ENCODE peak calls at places on chromosome 11, in ten cellular contexts. B is HFF-Myc, Q is cardiac fibroblast, G is Panc1, V is AG09309, L is Peyer's patch, I is neural progenitor cell, E is right atrium auricular region, O is body of pancreas, J is lung. A is an unnamed sample.

GRCh38 chr11:57668467-57668890 is 565 bp downstream of the ZDHHC5 start:
- DNase-seq in B (no peak), Q (no peak), G (no peak), V (no peak), L (no peak), I (no peak), E (no peak), O (no peak), J (no peak), A (peak; percentile 47)

GRCh38 chr11:2437516-2437915 is 6.8 kb downstream of the TRPM5 start:
- DNase-seq in B (no peak), Q (no peak), G (no peak), V (no peak), L (peak; percentile 18), I (no peak), E (no peak), O (no peak), J (no peak), A (no peak)

GRCh38 chr11:29280452-29280851 is 736.4 kb downstream of the KCNA4 start:
- DNase-seq in B (no peak), Q (peak; percentile 67), G (no peak), V (no peak), L (no peak), I (no peak), E (no peak), O (no peak), J (no peak), A (peak; percentile 44)

GRCh38 chr11:8011981-8012444 is 24.9 kb downstream of the EIF3F start:
- DNase-seq in B (no peak), Q (peak; percentile 86), G (no peak), V (peak; percentile 92), L (no peak), I (no peak), E (no peak), O (no peak), J (no peak), A (no peak)

GRCh38 chr11:19597194-19597593 is 115.4 kb upstream of the NAV2 start:
- DNase-seq in B (peak; percentile 57), Q (peak; percentile 76), G (no peak), V (peak; percentile 52), L (no peak), I (no peak), E (no peak), O (no peak), J (no peak), A (no peak)

GRCh38 chr11:17635551-17635938 is 83.8 kb upstream of the MYOD1 start:
- DNase-seq in B (no peak), Q (no peak), G (no peak), V (no peak), L (no peak), I (no peak), E (no peak), O (no peak), J (no peak), A (no peak)

GRCh38 chr11:67303989-67304411 is 670 bp downstream of the SSH3 start:
- DNase-seq in B (no peak), Q (no peak), G (no peak), V (no peak), L (peak; percentile 68), I (no peak), E (no peak), O (no peak), J (no peak), A (no peak)

GRCh38 chr11:61555051-61555969 is 25.6 kb downstream of the SYT7 start:
- DNase-seq in B (no peak), Q (no peak), G (no peak), V (no peak), L (no peak), I (peak; percentile 88), E (no peak), O (no peak), J (no peak), A (no peak)

GRCh38 chr11:119323532-119324033 is 6.7 kb upstream of the MCAM start:
- DNase-seq in B (peak; percentile 40), Q (peak; percentile 82), G (peak; percentile 66), V (no peak), L (peak; percentile 67), I (peak; percentile 81), E (peak; percentile 82), O (peak; percentile 77), J (peak; percentile 79), A (peak; percentile 79)

GRCh38 chr11:119320593-119321524 is 3.9 kb upstream of the MCAM start:
- DNase-seq in B (no peak), Q (peak; percentile 65), G (no peak), V (no peak), L (peak; percentile 68), I (peak; percentile 71), E (no peak), O (no peak), J (peak; percentile 39), A (peak; percentile 92)

GRCh38 chr11:119324124-119324665 is 7.3 kb upstream of the MCAM start:
- DNase-seq in B (no peak), Q (no peak), G (no peak), V (no peak), L (no peak), I (no peak), E (no peak), O (no peak), J (no peak), A (no peak)

GRCh38 chr11:119322921-119323531 is 6.1 kb upstream of the MCAM start:
- DNase-seq in B (no peak), Q (no peak), G (no peak), V (no peak), L (no peak), I (no peak), E (no peak), O (no peak), J (no peak), A (no peak)

DNA sequence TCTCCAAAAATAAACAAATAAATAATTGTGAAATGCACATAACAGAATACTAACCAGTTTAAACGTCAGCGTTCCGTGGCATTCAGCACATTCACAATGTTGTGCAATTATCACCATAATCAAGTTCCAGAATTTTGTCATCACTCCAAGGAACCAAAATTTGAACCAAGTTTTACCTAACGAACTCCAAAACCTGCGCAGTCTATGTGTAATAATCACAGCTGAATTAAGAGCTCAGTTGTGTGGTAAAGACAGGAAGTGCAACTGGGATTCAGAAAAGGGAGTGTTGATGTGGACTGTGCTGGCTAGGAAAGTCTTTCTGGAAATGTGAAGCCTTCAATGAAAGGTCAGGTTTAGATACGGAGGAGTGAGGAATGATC is 5.4 kb upstream of the MCAM start:
- DNase-seq in B (no peak), Q (peak; percentile 47), G (no peak), V (no peak), L (no peak), I (no peak), E (no peak), O (no peak), J (no peak), A (no peak)
- H3K4me3 ChIP-seq in B (no peak overlapping the region), Q (no peak overlapping the region), G (no peak overlapping the region), V (no peak overlapping the region), L (no peak overlapping the region), I (no peak overlapping the region), E (no peak overlapping the region), O (no peak overlapping the region), J (no peak overlapping the region), A (peak overlapping the region; percentile 56)

DNA sequence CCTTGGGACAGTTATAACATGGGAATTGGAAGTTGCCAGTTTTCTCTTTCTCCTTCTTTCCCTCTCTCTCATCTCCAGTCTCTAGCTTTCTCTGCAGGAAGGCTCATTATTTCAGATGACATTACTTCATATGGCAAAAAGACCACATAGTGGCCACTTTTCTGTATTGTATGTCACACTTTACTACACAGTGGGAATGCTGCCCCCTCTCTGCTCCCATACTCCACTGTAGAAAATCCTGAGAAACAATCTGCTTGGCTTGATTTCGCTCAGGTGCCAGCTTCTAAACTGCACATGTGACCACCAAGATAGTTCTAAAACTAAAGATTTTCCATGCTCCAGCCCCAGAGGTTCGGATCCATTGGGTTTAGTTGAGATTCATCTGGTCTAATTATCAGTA is 860.7 kb upstream of the CCDC90B start:
- DNase-seq in B (no peak), Q (no peak), G (no peak), V (no peak), L (no peak), I (peak; percentile 5), E (no peak), O (no peak), J (no peak), A (no peak)
- TF ChIP-seq CTCF in B (no peak), Q (no peak), G (peak; percentile 5), V (no peak), L (no peak), I (peak; percentile 34), E (no peak), O (no peak), J (no peak), A (no peak)

DNA sequence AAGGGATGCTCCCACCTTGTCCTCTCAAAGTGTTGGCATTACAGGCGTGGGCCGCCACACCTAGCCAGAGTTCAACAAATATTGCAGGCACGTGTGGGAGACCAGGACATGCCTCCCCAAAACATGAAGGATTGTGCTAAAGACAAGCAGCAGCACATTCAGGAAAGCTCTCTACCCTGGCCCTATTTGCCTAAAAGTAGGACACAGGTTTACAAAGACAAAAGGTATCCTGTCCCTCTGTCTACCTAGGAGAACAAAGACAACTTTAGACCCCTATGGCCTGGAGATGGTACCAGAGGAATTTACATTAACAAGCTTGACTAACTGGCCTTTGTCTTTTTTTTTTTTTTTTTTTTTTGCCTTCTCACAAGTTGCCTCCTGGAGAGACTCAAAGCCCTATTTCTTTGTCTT is 904 bp upstream of the ACCS start:
- DNase-seq in B (no peak), Q (no peak), G (no peak), V (no peak), L (no peak), I (peak; percentile 65), E (no peak), O (no peak), J (no peak), A (no peak)
- H3K4me3 ChIP-seq in B (no peak overlapping the region), Q (no peak overlapping the region), G (peak overlapping the region; percentile 65), V (no peak overlapping the region), L (no peak overlapping the region), I (no peak overlapping the region), E (no peak overlapping the region), O (no peak overlapping the region), J (no peak overlapping the region), A (no peak overlapping the region)

GRCh38 chr11:34488855-34489557 is 24.6 kb downstream of the ELF5 start:
- DNase-seq in B (no peak), Q (no peak), G (no peak), V (no peak), L (no peak), I (no peak), E (no peak), O (no peak), J (no peak), A (peak; percentile 37)
- TF ChIP-seq CTCF in B (no peak), Q (no peak), G (no peak), V (no peak), L (no peak), I (no peak), E (no peak), O (no peak), J (no peak), A (no peak)

A was measured in GM12865.